ENCODE peak calls at places on chromosomes 2 and 18, in ten cellular contexts. One of them, this sample, is unnamed.

GRCh38 chr18:59783138-59783537 is 85.9 kb upstream of the CCBE1 start:
- DNase-seq in activated B cell treated with CpG ODN at 0.5 μM for 24 hours: no peak
- DNase-seq in SJSA1: peak
- DNase-seq in HTR-8/SVneo: peak
- DNase-seq in activated CD4-positive, alpha-beta T cell treated with anti-CD3 and anti-CD28 coated beads for 36 hours: peak
- DNase-seq in hepatocyte: peak
- DNase-seq in GM19239: peak
- DNase-seq in iPS-NIHi11: peak
- DNase-seq in HCEC 1CT: peak
- DNase-seq in occipital lobe: no peak
- DNase-seq in this sample: no peak

GRCh38 chr2:85549826-85550225 is 10.9 kb downstream of the MAT2A start:
- DNase-seq in activated B cell treated with CpG ODN at 0.5 μM for 24 hours: no peak
- DNase-seq in SJSA1: peak
- DNase-seq in HTR-8/SVneo: peak
- DNase-seq in activated CD4-positive, alpha-beta T cell treated with anti-CD3 and anti-CD28 coated beads for 36 hours: no peak
- DNase-seq in hepatocyte: no peak
- DNase-seq in GM19239: no peak
- DNase-seq in iPS-NIHi11: no peak
- DNase-seq in HCEC 1CT: peak
- DNase-seq in occipital lobe: no peak
- DNase-seq in this sample: no peak

GRCh38 chr2:141767051-141767450 is 363.8 kb downstream of the LRP1B start:
- DNase-seq in activated B cell treated with CpG ODN at 0.5 μM for 24 hours: no peak
- DNase-seq in SJSA1: peak
- DNase-seq in HTR-8/SVneo: peak
- DNase-seq in activated CD4-positive, alpha-beta T cell treated with anti-CD3 and anti-CD28 coated beads for 36 hours: no peak
- DNase-seq in hepatocyte: no peak
- DNase-seq in GM19239: no peak
- DNase-seq in iPS-NIHi11: no peak
- DNase-seq in HCEC 1CT: peak
- DNase-seq in occipital lobe: no peak
- DNase-seq in this sample: no peak

GRCh38 chr2:201279079-201279478 is 18.7 kb downstream of the CASP8 start:
- DNase-seq in activated B cell treated with CpG ODN at 0.5 μM for 24 hours: no peak
- DNase-seq in SJSA1: no peak
- DNase-seq in HTR-8/SVneo: no peak
- DNase-seq in activated CD4-positive, alpha-beta T cell treated with anti-CD3 and anti-CD28 coated beads for 36 hours: peak
- DNase-seq in hepatocyte: no peak
- DNase-seq in GM19239: no peak
- DNase-seq in iPS-NIHi11: no peak
- DNase-seq in HCEC 1CT: no peak
- DNase-seq in occipital lobe: no peak
- DNase-seq in this sample: no peak

GRCh38 chr2:68660658-68661057 is 17.3 kb downstream of the PROKR1 start:
- DNase-seq in activated B cell treated with CpG ODN at 0.5 μM for 24 hours: no peak
- DNase-seq in SJSA1: no peak
- DNase-seq in HTR-8/SVneo: no peak
- DNase-seq in activated CD4-positive, alpha-beta T cell treated with anti-CD3 and anti-CD28 coated beads for 36 hours: no peak
- DNase-seq in hepatocyte: no peak
- DNase-seq in GM19239: no peak
- DNase-seq in iPS-NIHi11: no peak
- DNase-seq in HCEC 1CT: no peak
- DNase-seq in occipital lobe: no peak
- DNase-seq in this sample: no peak

GRCh38 chr2:74391580-74392448 is 11.7 kb upstream of the DCTN1 start:
- DNase-seq in activated B cell treated with CpG ODN at 0.5 μM for 24 hours: peak
- DNase-seq in SJSA1: peak
- DNase-seq in HTR-8/SVneo: peak
- DNase-seq in activated CD4-positive, alpha-beta T cell treated with anti-CD3 and anti-CD28 coated beads for 36 hours: peak
- DNase-seq in hepatocyte: peak
- DNase-seq in GM19239: peak
- DNase-seq in iPS-NIHi11: peak
- DNase-seq in HCEC 1CT: peak
- DNase-seq in occipital lobe: peak
- DNase-seq in this sample: peak

GRCh38 chr18:48181857-48182430 is 227.2 kb downstream of the ZBTB7C start:
- DNase-seq in activated B cell treated with CpG ODN at 0.5 μM for 24 hours: no peak
- DNase-seq in SJSA1: no peak
- DNase-seq in HTR-8/SVneo: no peak
- DNase-seq in activated CD4-positive, alpha-beta T cell treated with anti-CD3 and anti-CD28 coated beads for 36 hours: no peak
- DNase-seq in hepatocyte: no peak
- DNase-seq in GM19239: no peak
- DNase-seq in iPS-NIHi11: no peak
- DNase-seq in HCEC 1CT: no peak
- DNase-seq in occipital lobe: no peak
- DNase-seq in this sample: no peak

GRCh38 chr18:53883771-53884170 is 340.7 kb downstream of the MBD2 start:
- DNase-seq in activated B cell treated with CpG ODN at 0.5 μM for 24 hours: no peak
- DNase-seq in SJSA1: no peak
- DNase-seq in HTR-8/SVneo: no peak
- DNase-seq in activated CD4-positive, alpha-beta T cell treated with anti-CD3 and anti-CD28 coated beads for 36 hours: no peak
- DNase-seq in hepatocyte: no peak
- DNase-seq in GM19239: no peak
- DNase-seq in iPS-NIHi11: no peak
- DNase-seq in HCEC 1CT: no peak
- DNase-seq in occipital lobe: no peak
- DNase-seq in this sample: no peak

GRCh38 chr2:122389694-122390093 is 634.2 kb downstream of the TSN start:
- DNase-seq in activated B cell treated with CpG ODN at 0.5 μM for 24 hours: no peak
- DNase-seq in SJSA1: no peak
- DNase-seq in HTR-8/SVneo: no peak
- DNase-seq in activated CD4-positive, alpha-beta T cell treated with anti-CD3 and anti-CD28 coated beads for 36 hours: no peak
- DNase-seq in hepatocyte: no peak
- DNase-seq in GM19239: no peak
- DNase-seq in iPS-NIHi11: no peak
- DNase-seq in HCEC 1CT: no peak
- DNase-seq in occipital lobe: peak
- DNase-seq in this sample: no peak

GRCh38 chr18:154151-154550 is 4.2 kb upstream of the USP14 start:
- DNase-seq in activated B cell treated with CpG ODN at 0.5 μM for 24 hours: no peak
- DNase-seq in SJSA1: no peak
- DNase-seq in HTR-8/SVneo: no peak
- DNase-seq in activated CD4-positive, alpha-beta T cell treated with anti-CD3 and anti-CD28 coated beads for 36 hours: no peak
- DNase-seq in hepatocyte: no peak
- DNase-seq in GM19239: no peak
- DNase-seq in iPS-NIHi11: no peak
- DNase-seq in HCEC 1CT: no peak
- DNase-seq in occipital lobe: no peak
- DNase-seq in this sample: no peak

GRCh38 chr2:149955201-149955600 is 367.6 kb upstream of the MMADHC start:
- DNase-seq in activated B cell treated with CpG ODN at 0.5 μM for 24 hours: no peak
- DNase-seq in SJSA1: no peak
- DNase-seq in HTR-8/SVneo: no peak
- DNase-seq in activated CD4-positive, alpha-beta T cell treated with anti-CD3 and anti-CD28 coated beads for 36 hours: no peak
- DNase-seq in hepatocyte: no peak
- DNase-seq in GM19239: no peak
- DNase-seq in iPS-NIHi11: no peak
- DNase-seq in HCEC 1CT: no peak
- DNase-seq in occipital lobe: no peak
- DNase-seq in this sample: no peak

This sample was measured in ureter.